ENCODE peak calls at places on chromosome 10, in nine cellular contexts. U is PC-9, W is pancreas, Z is MM.1S, L is body of pancreas, G is A549, Q is GM23338, A is neural progenitor cell, D is dorsolateral prefrontal cortex. F is an unnamed sample.

GRCh38 chr10:33211123-33211878 is 123.2 kb downstream of the NRP1 start:
- DNase-seq in D (peak; percentile 41), G (no peak), W (no peak), A (no peak), U (no peak), Z (no peak), Q (no peak), L (no peak), F (no peak)

GRCh38 chr10:46325021-46325420 is 38.2 kb downstream of the ANTXRL start:
- DNase-seq in G (peak; percentile 18), U (no peak), D (no peak), W (no peak), A (no peak), Q (peak; percentile 35), Z (no peak), L (no peak), F (no peak)

GRCh38 chr10:33899578-33900531 is 565.4 kb upstream of the NRP1 start:
- DNase-seq in W (no peak), Z (no peak), L (no peak), U (peak; percentile 70), G (no peak), D (no peak), A (no peak), Q (no peak), F (no peak)

GRCh38 chr10:17655009-17655408 is 11.1 kb downstream of the STAM start:
- DNase-seq in D (no peak), Q (no peak), L (no peak), W (no peak), Z (no peak), G (no peak), U (no peak), A (no peak), F (no peak)

GRCh38 chr10:109946680-109947446 is 23.6 kb upstream of the XPNPEP1 start:
- DNase-seq in L (no peak), Z (no peak), U (no peak), G (no peak), D (no peak), Q (no peak), A (no peak), W (no peak), F (no peak)

GRCh38 chr10:21510218-21511070 is 15.0 kb downstream of the SKIDA1 start:
- DNase-seq in U (no peak), Q (peak; percentile 86), Z (no peak), L (no peak), D (peak; percentile 58), G (no peak), A (peak; percentile 92), W (peak; percentile 56), F (no peak)

GRCh38 chr10:13809447-13809846 is 222.7 kb downstream of the PRPF18 start:
- DNase-seq in W (no peak), A (peak; percentile 72), D (no peak), Z (no peak), L (no peak), Q (peak; percentile 89), U (no peak), G (no peak), F (no peak)

GRCh38 chr10:78875932-78876331 is 192.8 kb upstream of the ZMIZ1 start:
- DNase-seq in D (no peak), Q (no peak), A (no peak), U (peak; percentile 30), G (no peak), L (no peak), W (no peak), Z (no peak), F (no peak)

GRCh38 chr10:110864662-110865140 is 7.0 kb upstream of the PDCD4 start:
- DNase-seq in G (no peak), W (peak; percentile 24), U (no peak), Z (peak; percentile 93), L (no peak), Q (no peak), A (no peak), D (no peak), F (no peak)

GRCh38 chr10:51000164-51000563 is 74.1 kb upstream of the PRKG1 start:
- DNase-seq in W (no peak), L (no peak), G (no peak), Z (no peak), Q (no peak), U (no peak), A (no peak), D (no peak), F (no peak)

GRCh38 chr10:91745086-91745831 is 53.0 kb upstream of the TNKS2 start:
- DNase-seq in Q (peak; percentile 96), Z (peak; percentile 25), G (peak; percentile 72), W (no peak), L (peak; percentile 26), A (peak; percentile 70), U (no peak), D (no peak), F (no peak)

GRCh38 chr10:125502276-125502675 is 180.7 kb downstream of the TEX36 start:
- DNase-seq in G (no peak), Q (no peak), A (no peak), U (no peak), D (no peak), Z (no peak), W (no peak), L (no peak), F (no peak)

GRCh38 chr10:90718185-90718584 is 139.7 kb downstream of the HTR7 start:
- DNase-seq in G (no peak), L (no peak), A (no peak), W (no peak), D (no peak), U (no peak), Q (no peak), Z (no peak), F (no peak)

GRCh38 chr10:122286872-122287271 is 15.8 kb downstream of the BTBD16 start:
- DNase-seq in L (no peak), Q (peak; percentile 33), D (peak; percentile 80), U (peak; percentile 76), G (no peak), Z (no peak), A (peak; percentile 44), W (no peak), F (no peak)

GRCh38 chr10:18144928-18145327 is 4.7 kb downstream of the CACNB2 start:
- DNase-seq in W (peak; percentile 71), Q (peak; percentile 31), D (no peak), A (peak; percentile 8), U (no peak), L (peak; percentile 73), Z (no peak), G (no peak), F (no peak)

GRCh38 chr10:110978204-110978603 is 58.8 kb downstream of the SHOC2 start:
- DNase-seq in L (no peak), A (no peak), W (no peak), U (no peak), G (no peak), Z (no peak), D (no peak), Q (no peak), F (no peak)

GRCh38 chr10:107139237-107139636 is 25.3 kb downstream of the SORCS1 start:
- DNase-seq in G (no peak), L (no peak), Z (no peak), W (no peak), A (peak; percentile 7), U (no peak), Q (no peak), D (no peak), F (no peak)
- TF ChIP-seq CTCF in G (no peak), L (no peak), Z (no peak), W (no peak), A (peak; percentile 24), U (no peak), Q (peak; percentile 30), D (no peak), F (no peak)

GRCh38 chr10:5046410-5046809 is 42.8 kb upstream of the AKR1C2 start:
- DNase-seq in G (no peak), W (no peak), D (no peak), L (no peak), A (no peak), Q (no peak), U (no peak), Z (no peak), F (no peak)
- TF ChIP-seq CTCF in G (no peak), W (no peak), D (no peak), L (no peak), A (no peak), Q (no peak), U (no peak), Z (no peak), F (no peak)

DNA sequence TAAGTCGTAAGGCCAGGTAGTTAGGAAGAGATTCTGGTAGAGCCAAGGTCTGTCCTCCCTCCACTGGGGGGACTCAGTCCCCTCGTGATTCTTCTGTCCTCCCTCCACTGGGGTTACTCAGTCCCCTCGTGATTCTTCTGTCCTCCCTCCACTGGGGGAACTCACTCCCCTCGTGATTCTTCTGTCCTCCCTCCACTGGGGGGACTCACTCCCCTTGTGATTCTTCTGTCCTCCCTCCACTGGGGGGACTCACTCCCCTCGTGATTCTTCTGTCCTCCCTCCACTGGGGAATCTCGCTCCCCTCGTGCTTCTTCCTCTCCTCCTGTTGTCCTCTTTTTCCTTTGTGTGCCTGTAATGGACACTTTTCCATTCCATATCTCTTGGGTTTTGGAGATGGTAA is 125.1 kb downstream of the CELF2 start:
- DNase-seq in W (no peak), A (no peak), D (no peak), L (no peak), U (no peak), Z (no peak), Q (no peak), G (no peak), F (no peak)
- TF ChIP-seq CTCF in W (no peak), A (no peak), D (no peak), L (no peak), U (no peak), Z (no peak), Q (peak; percentile 11), G (no peak), F (no peak)

GRCh38 chr10:66215921-66216320 is 709.9 kb upstream of the LRRTM3 start:
- DNase-seq in Q (no peak), W (no peak), A (no peak), D (no peak), U (no peak), Z (no peak), L (no peak), G (no peak), F (no peak)

GRCh38 chr10:66209025-66209424 is 716.8 kb upstream of the LRRTM3 start:
- DNase-seq in U (no peak), A (no peak), D (no peak), G (no peak), W (no peak), Z (no peak), Q (no peak), L (no peak), F (no peak)

GRCh38 chr10:66218981-66219587 is 706.8 kb upstream of the LRRTM3 start:
- DNase-seq in G (no peak), L (no peak), Z (no peak), A (no peak), Q (no peak), W (no peak), D (no peak), U (no peak), F (no peak)

GRCh38 chr10:66218258-66218657 is 707.6 kb upstream of the LRRTM3 start:
- DNase-seq in L (no peak), G (no peak), W (no peak), Q (no peak), A (no peak), D (no peak), Z (no peak), U (no peak), F (no peak)

DNA sequence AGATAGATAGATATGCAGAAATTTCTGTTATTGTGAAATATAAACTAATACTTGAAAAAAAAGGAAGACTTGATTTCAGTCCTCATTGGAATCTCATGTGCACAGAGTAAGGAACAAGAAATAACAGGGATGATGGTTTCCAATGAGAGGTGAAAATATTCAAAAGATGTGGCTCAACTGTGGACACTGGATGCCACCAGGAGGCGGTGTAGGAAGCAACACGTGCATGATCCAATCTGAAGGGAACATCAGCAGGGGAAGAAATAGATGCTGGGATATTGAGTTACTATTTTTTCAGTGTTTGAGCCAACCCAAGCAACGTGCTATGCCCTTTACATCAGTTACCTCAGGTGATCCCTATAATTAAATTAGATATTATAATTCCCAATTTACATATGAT is 710.8 kb upstream of the LRRTM3 start:
- DNase-seq in A (peak; percentile 24), D (no peak), W (no peak), G (peak; percentile 11), Q (peak; percentile 33), U (no peak), L (no peak), Z (no peak), F (no peak)
- TF ChIP-seq CTCF in A (peak; percentile 52), D (no peak), W (no peak), G (peak; percentile 6), Q (peak; percentile 56), U (no peak), L (no peak), Z (peak; percentile 22), F (no peak)